ENCODE peak calls at places on chromosomes 7 and 10, in nine cellular contexts. A is GM20000; W is A549; I is NCI-H510A; K is cardiac muscle cell; G is neural crest cell; H is activated CD4-positive, alpha-beta T cell treated with anti-CD3 and anti-CD28 coated beads for 48 hours; T is NCI-H446; U is stimulated activated CD8-positive, alpha-beta memory T cell treated with anti-CD3 and anti-CD28 coated beads, Interleukin-7, amount 100 ng/mL, for 1 hour. L is an unnamed sample.
A peak's percentile ranks its signal among the peaks of the same experiment; 100 is the strongest.

GRCh38 chr7:117785431-117785830 is 87.8 kb downstream of the CTTNBP2 start:
- DNase-seq in A (no peak), W (no peak), I (no peak), K (no peak), G (no peak), H (no peak), T (no peak), U (no peak), L (no peak)

GRCh38 chr7:142933624-142934023 is at the start of gene TRPV5:
- DNase-seq in A (no peak), W (no peak), I (no peak), K (no peak), G (no peak), H (no peak), T (no peak), U (no peak), L (no peak)

GRCh38 chr10:14374745-14375445 is 44.2 kb upstream of the FRMD4A start:
- DNase-seq in A (no peak), W (no peak), I (no peak), K (peak; percentile 47), G (no peak), H (no peak), T (no peak), U (no peak), L (no peak)

GRCh38 chr10:81603106-81603620 is 271.8 kb upstream of the NRG3 start:
- DNase-seq in A (no peak), W (no peak), I (no peak), K (no peak), G (no peak), H (no peak), T (no peak), U (no peak), L (no peak)

GRCh38 chr7:131843862-131844261 is 287.4 kb upstream of the PODXL start:
- DNase-seq in A (no peak), W (peak; percentile 60), I (no peak), K (peak; percentile 35), G (no peak), H (no peak), T (peak; percentile 16), U (no peak), L (no peak)

GRCh38 chr7:47008461-47008860 is 573.5 kb downstream of the TNS3 start:
- DNase-seq in A (no peak), W (no peak), I (no peak), K (no peak), G (no peak), H (no peak), T (no peak), U (no peak), L (no peak)

GRCh38 chr10:110206988-110207804 is at the start of gene MXI1:
- DNase-seq in A (peak; percentile 83), W (peak; percentile 92), I (peak; percentile 76), K (peak; percentile 86), G (peak; percentile 53), H (peak; percentile 64), T (peak; percentile 48), U (no peak), L (peak; percentile 83)

GRCh38 chr10:125595911-125596310 is 87.1 kb downstream of the TEX36 start:
- DNase-seq in A (no peak), W (no peak), I (no peak), K (no peak), G (no peak), H (no peak), T (no peak), U (no peak), L (no peak)

GRCh38 chr10:99551158-99551557 is 18.4 kb downstream of the NKX2-3 start:
- DNase-seq in A (no peak), W (no peak), I (peak; percentile 63), K (peak; percentile 66), G (no peak), H (no peak), T (peak; percentile 9), U (no peak), L (peak; percentile 66)

L was measured in WERI-Rb-1.